ENCODE peak calls at places on chromosomes 3 and 15, in six cellular contexts. Z is K562, Y is GM12891, N is HepG2, E is GM12878, K is H1. D is an unnamed sample.

GRCh38 chr15:74618841-74619596 is 3.4 kb downstream of the CLK3 start:
- DNase-seq in Y (no peak), E (no peak), Z (no peak), N (peak), K (no peak), D (no peak)

GRCh38 chr15:80991446-80991845 is 1.8 kb upstream of the MESD start:
- DNase-seq in Y (no peak), N (no peak), K (no peak), Z (peak), E (no peak), D (no peak)

GRCh38 chr3:29318251-29318650 is 37.4 kb downstream of the RBMS3 start:
- DNase-seq in K (no peak), E (no peak), N (no peak), Z (no peak), Y (no peak), D (no peak)

GRCh38 chr15:41801850-41802455 is 25.9 kb upstream of the JMJD7 start:
- DNase-seq in Z (no peak), Y (no peak), E (no peak), N (no peak), K (no peak), D (no peak)

GRCh38 chr3:127479449-127479848 is 111.1 kb downstream of the TPRA1 start:
- DNase-seq in Y (no peak), N (no peak), K (no peak), Z (no peak), E (no peak), D (no peak)

GRCh38 chr3:196186661-196187573 is 24.3 kb downstream of the ZDHHC19 start:
- DNase-seq in K (peak), N (no peak), Y (no peak), E (peak), Z (no peak), D (peak)

GRCh38 chr15:62209322-62209721 is 44.2 kb upstream of the C2CD4B start:
- DNase-seq in Y (no peak), E (no peak), K (no peak), Z (no peak), N (no peak), D (no peak)

GRCh38 chr3:194756460-194757355 is 71.0 kb downstream of the FAM43A start:
- DNase-seq in Y (no peak), K (no peak), E (no peak), N (no peak), Z (no peak), D (no peak)

GRCh38 chr15:42010434-42010833 is 10.4 kb downstream of the PLA2G4E start:
- DNase-seq in K (no peak), N (no peak), Y (peak), Z (no peak), E (peak), D (peak)

GRCh38 chr15:88637436-88637835 is 1.4 kb upstream of the ISG20 start:
- DNase-seq in E (no peak), Y (no peak), N (no peak), K (no peak), Z (no peak), D (no peak)

GRCh38 chr3:72485649-72486048 is 362.6 kb downstream of the SHQ1 start:
- DNase-seq in Y (no peak), N (no peak), K (no peak), Z (no peak), E (no peak), D (no peak)

GRCh38 chr3:101695779-101696372 is 9.4 kb upstream of the RPL24 start:
- DNase-seq in K (no peak), N (peak), E (no peak), Z (no peak), Y (no peak), D (no peak)

GRCh38 chr15:42832577-42832976 is 88.0 kb downstream of the TTBK2 start:
- DNase-seq in K (no peak), N (no peak), E (no peak), Y (no peak), Z (no peak), D (no peak)

GRCh38 chr15:74045636-74046274 is 36.6 kb downstream of the GOLGA6A start:
- DNase-seq in N (no peak), Y (no peak), E (no peak), K (no peak), Z (no peak), D (no peak)

GRCh38 chr3:105304487-105304886 is 62.2 kb upstream of the ALCAM start:
- DNase-seq in E (no peak), Z (no peak), N (no peak), K (no peak), Y (no peak), D (no peak)

GRCh38 chr3:188119846-188120245 is 34.1 kb upstream of the LPP start:
- DNase-seq in N (no peak), E (no peak), K (no peak), Y (no peak), Z (no peak), D (no peak)

GRCh38 chr3:117600112-117600511 is 890.5 kb downstream of the TUSC7 start:
- DNase-seq in Z (no peak), Y (no peak), K (no peak), N (no peak), E (no peak), D (no peak)

GRCh38 chr15:99015677-99016568 is 8.3 kb upstream of the PGPEP1L start:
- DNase-seq in E (no peak), K (peak), Y (no peak), N (no peak), Z (no peak), D (no peak)

GRCh38 chr15:73771380-73772095 is 18.4 kb upstream of the INSYN1 start:
- DNase-seq in K (no peak), Y (no peak), N (no peak), Z (no peak), E (no peak), D (no peak)

GRCh38 chr3:27596334-27596841 is 112.2 kb upstream of the SLC4A7 start:
- DNase-seq in E (peak), Y (no peak), Z (no peak), K (no peak), N (no peak), D (no peak)

GRCh38 chr3:14647976-14648955 is 3.3 kb upstream of the CCDC174 start:
- DNase-seq in Z (peak), N (no peak), K (no peak), Y (no peak), E (no peak), D (no peak)

GRCh38 chr15:72487070-72487797 is 13.1 kb downstream of the ARIH1 start:
- DNase-seq in Z (no peak), K (no peak), E (no peak), N (no peak), Y (no peak), D (no peak)

GRCh38 chr3:197811343-197811742 is 20.3 kb downstream of the LRCH3 start:
- DNase-seq in Y (no peak), E (no peak), K (no peak), N (no peak), Z (no peak), D (no peak)

GRCh38 chr15:101251830-101252820 is at the start of gene CHSY1:
- DNase-seq in Y (peak), K (peak), Z (peak), N (peak), E (peak), D (peak)

GRCh38 chr3:8629151-8630021 is 15.2 kb downstream of the SSUH2 start:
- DNase-seq in K (no peak), E (peak), Z (peak), Y (peak), N (no peak), D (no peak)

GRCh38 chr3:8987673-8988655 is 24.7 kb upstream of the RAD18 start:
- DNase-seq in N (peak), E (no peak), K (peak), Z (peak), Y (peak), D (peak)

GRCh38 chr3:88595025-88595424 is 445.3 kb downstream of the C3orf38 start:
- DNase-seq in N (no peak), Z (no peak), E (no peak), Y (no peak), K (no peak), D (no peak)

GRCh38 chr3:116939091-116939490 is 229.5 kb downstream of the TUSC7 start:
- DNase-seq in Z (no peak), K (no peak), N (no peak), E (no peak), Y (no peak), D (no peak)

GRCh38 chr3:37625051-37625450 is 236.6 kb upstream of the CTDSPL start:
- DNase-seq in N (no peak), Z (no peak), E (no peak), K (no peak), Y (no peak), D (no peak)
- TF ChIP-seq POLR2AphosphoS5 in N (no peak), Z (no peak), E (no peak), K (no peak), Y (no peak), D (no peak)

GRCh38 chr3:182410051-182410450 is 383.3 kb upstream of the ATP11B start:
- DNase-seq in Z (no peak), K (no peak), Y (no peak), E (no peak), N (no peak), D (no peak)

GRCh38 chr3:182413061-182413460 is 380.2 kb upstream of the ATP11B start:
- DNase-seq in E (no peak), K (no peak), Z (no peak), N (no peak), Y (no peak), D (no peak)

GRCh38 chr3:182414586-182414985 is 378.7 kb upstream of the ATP11B start:
- DNase-seq in E (no peak), Z (no peak), N (no peak), K (no peak), Y (no peak), D (no peak)

GRCh38 chr3:182413682-182414081 is 379.6 kb upstream of the ATP11B start:
- DNase-seq in N (no peak), K (no peak), E (no peak), Y (no peak), Z (no peak), D (no peak)

GRCh38 chr3:182412066-182412465 is 381.2 kb upstream of the ATP11B start:
- DNase-seq in Z (no peak), E (no peak), N (no peak), Y (no peak), K (no peak), D (no peak)
- TF ChIP-seq TAF1 in Z (no peak), E (no peak), N (no peak), Y (no peak), K (no peak), D (no peak)

GRCh38 chr3:158672293-158673176 is at the start of gene LXN:
- DNase-seq in N (peak), K (peak), Z (peak), Y (peak), E (peak), D (peak)
- TF ChIP-seq POLR2A in N (no peak), K (no peak), Z (no peak), Y (peak), E (peak), D (peak)

GRCh38 chr3:10483686-10484345 is 21.6 kb downstream of the ATP2B2 start:
- DNase-seq in Z (no peak), N (no peak), Y (no peak), K (no peak), E (no peak), D (no peak)

GRCh38 chr3:10483364-10483675 is 22.1 kb downstream of the ATP2B2 start:
- DNase-seq in E (no peak), N (no peak), K (no peak), Z (no peak), Y (no peak), D (no peak)

GRCh38 chr3:10485806-10486205 is 19.6 kb downstream of the ATP2B2 start:
- DNase-seq in K (no peak), Z (no peak), Y (no peak), N (no peak), E (no peak), D (no peak)

GRCh38 chr3:10485380-10485779 is 20.0 kb downstream of the ATP2B2 start:
- DNase-seq in N (no peak), E (no peak), K (no peak), Z (no peak), Y (no peak), D (no peak)

GRCh38 chr3:10484709-10485108 is 20.7 kb downstream of the ATP2B2 start:
- DNase-seq in N (no peak), E (no peak), Y (no peak), K (no peak), Z (no peak), D (no peak)
- TF ChIP-seq POLR2AphosphoS5 in N (no peak), E (no peak), Y (no peak), K (no peak), Z (no peak), D (no peak)

DNA sequence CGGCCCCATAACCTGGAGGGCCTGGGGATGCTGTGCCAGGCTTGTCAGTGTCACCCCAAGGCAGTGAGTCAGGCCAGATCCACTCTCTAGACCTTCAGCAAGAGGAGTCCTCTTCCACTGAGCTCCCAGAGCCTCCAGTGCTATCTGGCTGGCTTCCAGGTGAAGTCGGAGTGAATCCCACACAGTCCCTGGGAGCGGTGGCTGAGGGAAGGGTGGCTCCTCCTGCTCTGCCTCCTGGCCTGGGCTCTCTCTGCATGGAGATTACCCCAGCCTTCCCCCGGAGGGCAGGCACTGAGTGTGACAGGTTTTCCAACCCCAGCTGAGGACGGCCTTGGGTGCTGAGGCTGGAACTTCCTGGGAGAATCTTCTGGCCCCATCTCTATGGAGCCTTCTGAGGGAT is 82.7 kb downstream of the EPHB1 start:
- DNase-seq in K (no peak), E (no peak), Y (no peak), Z (no peak), N (no peak), D (no peak)
- TF ChIP-seq TAF1 in K (no peak), E (no peak), Y (no peak), Z (no peak), N (no peak), D (no peak)